ENCODE peak calls at places on chromosomes 13 and 19, in five cellular contexts. K, O, B, A and M are unnamed samples.

GRCh38 chr19:53865918-53866696 is 1.6 kb upstream of the MYADM start:
- DNase-seq in K (peak; percentile 76), O (peak; percentile 91), B (peak; percentile 91), A (peak; percentile 38), M (no peak)

GRCh38 chr19:8615813-8616596 is 5.5 kb upstream of the ADAMTS10 start:
- DNase-seq in K (peak; percentile 74), O (peak; percentile 77), B (peak; percentile 66), A (no peak), M (no peak)

GRCh38 chr13:35771898-35772297 is 295.4 kb upstream of the MAB21L1 start:
- DNase-seq in K (peak; percentile 34), O (no peak), B (peak; percentile 39), A (peak; percentile 65), M (peak; percentile 93)

GRCh38 chr19:409006-409514 is at the start of gene C2CD4C:
- DNase-seq in K (peak; percentile 17), O (no peak), B (peak; percentile 71), A (no peak), M (no peak)

GRCh38 chr19:48458016-48458415 is 2.6 kb downstream of the KCNJ14 start:
- DNase-seq in K (peak; percentile 38), O (no peak), B (no peak), A (no peak), M (no peak)

GRCh38 chr19:574658-575526 is 2.5 kb downstream of the BSG start:
- DNase-seq in K (peak; percentile 56), O (no peak), B (peak; percentile 77), A (no peak), M (no peak)

GRCh38 chr19:6357174-6357573 is 4.2 kb upstream of the CLPP start:
- DNase-seq in K (no peak), O (no peak), B (no peak), A (no peak), M (no peak)

GRCh38 chr19:9552902-9553301 is 14.5 kb upstream of the ZNF426 start:
- DNase-seq in K (no peak), O (no peak), B (no peak), A (no peak), M (no peak)

GRCh38 chr19:43438291-43439162 is 23.8 kb downstream of the TEX101 start:
- DNase-seq in K (peak; percentile 86), O (peak; percentile 86), B (no peak), A (peak; percentile 46), M (no peak)

GRCh38 chr19:55383279-55383788 is 758 bp downstream of the TMEM238 start:
- DNase-seq in K (no peak), O (no peak), B (no peak), A (peak; percentile 17), M (no peak)

GRCh38 chr13:25943666-25944065 is 108.2 kb downstream of the SHISA2 start:
- DNase-seq in K (peak; percentile 67), O (no peak), B (no peak), A (no peak), M (no peak)

GRCh38 chr19:1608414-1609391 is 3.4 kb upstream of the UQCR11 start:
- DNase-seq in K (no peak), O (no peak), B (no peak), A (no peak), M (no peak)

GRCh38 chr19:1163934-1164683 is 10.0 kb downstream of the SBNO2 start:
- DNase-seq in K (no peak), O (no peak), B (no peak), A (no peak), M (no peak)

GRCh38 chr19:13207237-13208130 is 57.3 kb downstream of the IER2 start:
- DNase-seq in K (peak; percentile 35), O (peak; percentile 74), B (peak; percentile 45), A (no peak), M (no peak)

GRCh38 chr19:22634450-22634827 is 315 bp downstream of the ZNF492 start:
- DNase-seq in K (no peak), O (no peak), B (no peak), A (no peak), M (peak; percentile 3)

GRCh38 chr19:2625434-2625833 is 77.1 kb downstream of the GNG7 start:
- DNase-seq in K (no peak), O (peak; percentile 70), B (no peak), A (no peak), M (no peak)

GRCh38 chr19:40623403-40624239 is 22.5 kb downstream of the LTBP4 start:
- DNase-seq in K (peak; percentile 63), O (no peak), B (peak; percentile 96), A (no peak), M (no peak)

GRCh38 chr13:43564941-43565340 is 221.8 kb downstream of the ENOX1 start:
- DNase-seq in K (no peak), O (no peak), B (no peak), A (no peak), M (no peak)

GRCh38 chr13:83085186-83085900 is 796.9 kb downstream of the SLITRK1 start:
- DNase-seq in K (peak; percentile 54), O (no peak), B (no peak), A (no peak), M (no peak)

GRCh38 chr19:15194938-15195337 is 5.9 kb downstream of the NOTCH3 start:
- DNase-seq in K (peak; percentile 63), O (no peak), B (no peak), A (peak; percentile 44), M (no peak)

GRCh38 chr13:35787937-35788336 is 311.4 kb upstream of the MAB21L1 start:
- DNase-seq in K (peak; percentile 31), O (no peak), B (peak; percentile 25), A (no peak), M (no peak)

GRCh38 chr13:51405176-51405575 is 47.7 kb downstream of the INTS6 start:
- DNase-seq in K (no peak), O (no peak), B (no peak), A (no peak), M (no peak)

GRCh38 chr13:37640499-37640898 is 41.9 kb upstream of the POSTN start:
- DNase-seq in K (peak; percentile 89), O (no peak), B (peak; percentile 44), A (peak; percentile 21), M (peak; percentile 45)

GRCh38 chr13:111480976-111481375 is 160.5 kb downstream of the TEX29 start:
- DNase-seq in K (no peak), O (no peak), B (no peak), A (no peak), M (no peak)

GRCh38 chr19:45495178-45495577 is 1.7 kb downstream of the RTN2 start:
- DNase-seq in K (no peak), O (no peak), B (no peak), A (no peak), M (no peak)

GRCh38 chr19:45496349-45496953 is 396 bp downstream of the RTN2 start:
- DNase-seq in K (peak; percentile 28), O (no peak), B (peak; percentile 90), A (no peak), M (no peak)

GRCh38 chr19:45499196-45500180 is 1.2 kb downstream of the PPM1N start:
- DNase-seq in K (peak; percentile 46), O (no peak), B (peak; percentile 86), A (no peak), M (no peak)

GRCh38 chr19:45498411-45499195 is at the start of gene PPM1N:
- DNase-seq in K (peak; percentile 34), O (no peak), B (peak; percentile 84), A (no peak), M (no peak)

DNA sequence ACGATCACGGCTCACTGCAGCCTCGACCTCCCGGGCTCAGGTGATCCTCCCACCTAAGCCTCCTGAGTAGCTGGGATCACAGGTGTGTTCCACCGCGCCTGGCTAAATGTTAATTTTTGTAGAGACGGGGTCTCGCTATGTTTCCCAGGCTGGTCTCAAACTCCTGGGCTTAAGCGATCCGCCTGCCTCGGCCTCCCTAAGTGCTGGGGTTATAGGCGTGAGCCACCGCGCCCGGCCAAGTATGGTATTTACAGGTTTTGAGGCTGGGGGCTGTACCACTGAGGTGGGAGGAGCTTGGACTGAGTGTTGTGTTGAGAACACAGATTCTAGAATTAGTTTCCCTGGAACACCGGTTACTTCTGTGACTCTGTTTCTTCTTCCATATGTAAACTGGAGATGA is 452 bp upstream of the PPM1N start:
- DNase-seq in K (no peak), O (no peak), B (peak; percentile 67), A (no peak), M (no peak)
- H3K27ac ChIP-seq in K (no peak overlapping the region), O (no peak overlapping the region), B (no peak overlapping the region), A (no peak overlapping the region), M (no peak overlapping the region)

GRCh38 chr19:42325896-42326771 is 699 bp downstream of the MEGF8 start:
- DNase-seq in K (no peak), O (no peak), B (no peak), A (peak; percentile 4), M (no peak)

GRCh38 chr19:42326969-42327368 is 1.5 kb downstream of the MEGF8 start:
- DNase-seq in K (no peak), O (no peak), B (no peak), A (no peak), M (no peak)

GRCh38 chr19:42324655-42325307 is 654 bp upstream of the MEGF8 start:
- DNase-seq in K (no peak), O (no peak), B (peak; percentile 47), A (no peak), M (no peak)

GRCh38 chr19:42323852-42324654 is 1.4 kb upstream of the MEGF8 start:
- DNase-seq in K (no peak), O (no peak), B (peak; percentile 62), A (no peak), M (no peak)

GRCh38 chr19:42325308-42325895 is at the start of gene MEGF8:
- DNase-seq in K (peak; percentile 99), O (peak; percentile 99), B (peak; percentile 99), A (peak; percentile 98), M (peak; percentile 97)
- TF ChIP-seq CTCF in K (peak; percentile 95), O (peak; percentile 81), B (peak; percentile 90), A (peak; percentile 93), M (peak; percentile 99)

DNA sequence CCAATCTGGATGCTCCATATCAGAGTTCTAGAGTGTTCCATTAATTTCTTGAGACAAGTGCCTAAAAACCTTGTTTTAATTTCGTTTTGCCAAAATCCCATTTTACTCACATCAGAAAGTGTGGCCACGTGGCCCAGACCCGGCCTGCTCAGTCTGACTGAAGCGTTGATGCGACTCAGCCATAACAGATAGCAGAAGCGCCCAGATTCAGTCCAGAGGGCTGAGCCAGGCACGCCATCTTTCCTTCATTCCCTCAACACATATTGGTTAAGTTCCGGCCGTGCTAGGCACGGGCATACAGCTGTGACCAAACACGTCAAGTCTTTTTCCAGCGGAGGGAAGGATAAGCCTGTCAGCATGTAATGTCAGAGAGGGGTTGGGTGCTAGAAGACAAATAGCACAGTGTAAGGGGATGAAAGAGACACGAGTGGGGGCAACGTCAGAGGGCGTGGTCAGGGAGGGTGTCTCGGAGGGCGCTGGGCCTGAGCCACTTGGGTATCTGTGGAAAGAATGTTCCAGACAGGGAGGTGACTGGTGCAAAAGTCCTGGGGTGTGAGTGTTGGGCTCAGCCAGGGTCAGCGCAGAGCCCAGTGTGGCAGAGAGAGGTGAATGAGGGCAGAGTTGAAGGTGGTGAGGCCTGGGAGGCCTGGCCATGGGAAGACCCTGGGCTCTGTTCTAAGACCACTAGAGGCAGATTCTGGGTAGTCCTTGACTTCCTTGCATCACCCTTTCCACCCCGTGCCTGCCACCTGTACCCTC is 3.1 kb downstream of the F10 start:
- DNase-seq in K (no peak), O (no peak), B (no peak), A (no peak), M (no peak)
- H3K27ac ChIP-seq in K (no peak overlapping the region), O (no peak overlapping the region), B (no peak overlapping the region), A (no peak overlapping the region), M (no peak overlapping the region)

DNA sequence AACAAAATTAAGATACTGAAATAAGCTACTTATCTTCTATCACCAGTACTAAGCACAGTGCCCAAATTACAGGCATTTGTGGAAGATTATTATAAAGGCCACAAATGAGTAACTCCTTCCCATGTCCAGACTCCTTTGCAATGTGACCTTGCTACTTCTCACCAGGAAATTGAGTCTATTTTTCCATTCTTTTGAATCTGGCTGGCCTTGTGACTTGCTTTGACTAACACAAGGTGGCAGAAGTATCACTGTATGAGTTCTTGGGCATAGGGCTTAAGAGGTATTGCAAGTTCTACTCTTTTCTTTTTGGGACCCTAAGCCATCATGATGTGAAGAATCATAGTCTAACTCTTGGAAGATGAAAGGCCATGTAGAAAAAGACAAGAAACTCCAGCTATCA is 49.9 kb downstream of the UGGT2 start:
- DNase-seq in K (peak; percentile 29), O (no peak), B (no peak), A (peak; percentile 5), M (no peak)
- TF ChIP-seq CTCF in K (peak; percentile 19), O (no peak), B (no peak), A (peak; percentile 16), M (peak; percentile 31)